ENCODE peak calls at places on chromosome 3, in five cellular contexts. R, A, E, M and I are unnamed samples.

GRCh38 chr3:138097192-138097829 is 18.1 kb downstream of the DZIP1L start:
- DNase-seq in R (no peak), M (no peak), A (no peak), E (no peak), I (no peak)

GRCh38 chr3:153440311-153440710 is 278.3 kb downstream of the RAP2B start:
- DNase-seq in M (no peak), A (no peak), E (no peak), R (no peak), I (no peak)

GRCh38 chr3:426056-426455 is 229.5 kb downstream of the CHL1 start:
- DNase-seq in A (no peak), E (no peak), R (no peak), M (no peak), I (peak)

GRCh38 chr3:9230596-9230995 is 18.9 kb downstream of the SRGAP3 start:
- DNase-seq in R (no peak), E (peak), M (no peak), A (no peak), I (no peak)

GRCh38 chr3:17605032-17605431 is 137.4 kb downstream of the TBC1D5 start:
- DNase-seq in R (no peak), A (no peak), E (no peak), M (no peak), I (peak)

GRCh38 chr3:108412351-108412750 is 98.0 kb downstream of the MYH15 start:
- DNase-seq in E (no peak), M (no peak), R (no peak), A (no peak), I (no peak)

GRCh38 chr3:119206611-119207511 is 33.5 kb downstream of the UPK1B start:
- DNase-seq in A (no peak), E (no peak), R (no peak), M (no peak), I (peak)

GRCh38 chr3:115336836-115337235 is 189.7 kb upstream of the ZBTB20 start:
- DNase-seq in R (no peak), E (no peak), A (no peak), M (no peak), I (peak)

GRCh38 chr3:152707314-152707713 is 127.6 kb upstream of the P2RY1 start:
- DNase-seq in M (no peak), R (no peak), E (no peak), A (no peak), I (no peak)

GRCh38 chr3:177657243-177657642 is 460.0 kb upstream of the TBL1XR1 start:
- DNase-seq in M (no peak), R (no peak), A (no peak), E (no peak), I (peak)

DNA sequence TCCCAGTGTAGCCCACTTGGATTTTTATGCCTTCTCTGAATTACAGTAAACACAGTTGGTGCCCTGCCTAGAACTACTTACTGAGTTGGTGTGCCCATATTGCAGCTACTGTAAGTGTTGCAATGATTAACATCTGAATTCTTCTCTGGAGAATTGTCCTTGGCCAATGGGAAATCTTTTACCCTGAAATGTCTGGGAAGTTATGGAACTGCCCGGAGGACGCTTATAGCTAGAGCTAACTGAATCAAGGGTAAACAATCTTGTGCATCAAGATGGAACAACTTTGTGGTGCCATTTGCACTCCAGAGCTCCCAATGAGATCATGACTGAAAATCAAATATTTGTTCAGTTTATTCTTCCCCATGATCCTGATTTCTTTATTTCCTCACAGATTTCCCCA is 246.7 kb upstream of the CBLB start:
- DNase-seq in M (no peak), R (no peak), E (no peak), A (no peak), I (no peak)
- H3K27ac ChIP-seq in M (no peak), R (no peak), E (no peak), A (no peak), I (no peak)

GRCh38 chr3:127767126-127767525 is 55.2 kb downstream of the MGLL start:
- DNase-seq in A (no peak), M (no peak), R (no peak), E (no peak), I (no peak)
- H3K27ac ChIP-seq in A (no peak), M (no peak), R (no peak), E (no peak), I (peak)

GRCh38 chr3:5567113-5567512 is 379.6 kb downstream of the EDEM1 start:
- DNase-seq in E (no peak), A (no peak), M (no peak), R (no peak), I (no peak)

GRCh38 chr3:5565026-5565425 is 377.5 kb downstream of the EDEM1 start:
- DNase-seq in E (no peak), A (no peak), R (no peak), M (no peak), I (no peak)

GRCh38 chr3:5563537-5564277 is 376.2 kb downstream of the EDEM1 start:
- DNase-seq in A (no peak), E (no peak), M (no peak), R (no peak), I (no peak)

GRCh38 chr3:5560199-5560598 is 372.7 kb downstream of the EDEM1 start:
- DNase-seq in R (no peak), A (no peak), M (no peak), E (no peak), I (no peak)

DNA sequence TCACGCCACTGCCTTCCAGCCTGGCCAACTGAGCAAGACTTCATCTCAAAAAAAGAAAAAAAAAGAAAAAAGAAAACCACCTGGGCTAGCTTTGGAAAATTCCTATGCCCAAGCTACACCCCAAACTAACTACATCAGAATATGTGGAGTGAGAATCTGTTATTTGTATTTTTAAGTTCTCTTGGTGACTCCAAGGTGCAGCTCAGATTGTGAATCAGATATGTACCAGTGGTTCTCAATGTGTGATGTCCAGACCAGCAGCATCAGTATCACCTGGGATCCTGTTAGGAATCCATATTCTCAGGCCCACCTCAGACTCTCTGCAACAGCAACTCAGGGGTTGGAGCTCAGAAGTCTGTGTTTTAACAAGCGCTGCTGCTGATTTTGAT is 376.8 kb downstream of the EDEM1 start:
- DNase-seq in E (no peak), R (no peak), A (no peak), M (no peak), I (no peak)
- H3K27ac ChIP-seq in E (no peak), R (no peak), A (no peak), M (no peak), I (no peak)

GRCh38 chr3:181695661-181696491 is 15.8 kb upstream of the SOX2 start:
- DNase-seq in R (no peak), A (no peak), M (no peak), E (no peak), I (no peak)

GRCh38 chr3:181696641-181697230 is 15.0 kb upstream of the SOX2 start:
- DNase-seq in M (no peak), R (no peak), A (no peak), E (no peak), I (no peak)

GRCh38 chr3:181700168-181701087 is 11.3 kb upstream of the SOX2 start:
- DNase-seq in M (peak), E (no peak), A (no peak), R (peak), I (no peak)

GRCh38 chr3:181698263-181698944 is 13.3 kb upstream of the SOX2 start:
- DNase-seq in E (no peak), A (no peak), M (no peak), R (no peak), I (no peak)

GRCh38 chr3:181699171-181699903 is 12.4 kb upstream of the SOX2 start:
- DNase-seq in A (no peak), R (no peak), E (no peak), M (no peak), I (no peak)
- H3K27ac ChIP-seq in A (no peak), R (no peak), E (no peak), M (no peak), I (peak)

DNA sequence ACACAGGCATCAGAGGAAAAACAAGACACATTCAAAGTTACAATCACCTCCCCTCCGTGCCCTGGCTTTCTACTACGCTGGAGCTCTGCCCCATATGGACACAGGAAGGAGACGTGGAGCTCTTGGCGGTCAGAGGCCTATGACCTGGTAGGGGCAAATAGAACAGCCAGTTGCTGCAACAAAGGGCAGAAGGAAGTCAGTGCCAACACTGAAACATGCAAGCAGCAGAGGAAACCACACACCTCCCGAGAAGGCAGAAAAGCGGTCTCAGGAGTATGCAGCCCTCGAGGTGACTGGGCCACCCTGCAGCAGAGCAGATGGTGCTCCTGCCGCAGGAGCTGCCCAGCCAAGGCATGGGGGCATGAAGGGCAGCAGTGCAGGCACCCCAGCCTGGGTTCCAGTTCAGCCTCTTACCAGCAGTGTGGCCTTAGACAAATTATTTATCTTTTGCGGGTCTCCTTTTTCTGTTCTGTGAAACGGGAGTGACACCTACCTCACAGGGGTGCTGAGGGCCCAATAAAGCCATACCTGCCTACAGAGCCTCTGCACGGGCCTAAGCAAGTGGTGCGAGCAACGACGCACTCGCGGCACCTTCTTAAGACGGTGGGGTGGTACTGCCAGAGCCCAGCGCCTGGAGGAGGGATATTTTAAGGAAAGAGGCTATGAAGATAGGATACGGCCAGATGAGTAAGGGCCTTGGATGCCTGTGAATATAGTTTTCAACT is 8.6 kb downstream of the ZXDC start:
- DNase-seq in M (no peak), E (peak), R (no peak), A (no peak), I (no peak)
- H3K27ac ChIP-seq in M (no peak), E (no peak), R (no peak), A (no peak), I (no peak)

GRCh38 chr3:55191911-55192787 is 264.3 kb upstream of the LRTM1 start:
- DNase-seq in M (no peak), R (no peak), E (no peak), A (no peak), I (no peak)

GRCh38 chr3:55189359-55189801 is 261.5 kb upstream of the LRTM1 start:
- DNase-seq in E (no peak), A (no peak), M (no peak), R (no peak), I (no peak)

GRCh38 chr3:55185380-55185779 is 257.5 kb upstream of the LRTM1 start:
- DNase-seq in R (no peak), A (no peak), M (no peak), E (no peak), I (no peak)

DNA sequence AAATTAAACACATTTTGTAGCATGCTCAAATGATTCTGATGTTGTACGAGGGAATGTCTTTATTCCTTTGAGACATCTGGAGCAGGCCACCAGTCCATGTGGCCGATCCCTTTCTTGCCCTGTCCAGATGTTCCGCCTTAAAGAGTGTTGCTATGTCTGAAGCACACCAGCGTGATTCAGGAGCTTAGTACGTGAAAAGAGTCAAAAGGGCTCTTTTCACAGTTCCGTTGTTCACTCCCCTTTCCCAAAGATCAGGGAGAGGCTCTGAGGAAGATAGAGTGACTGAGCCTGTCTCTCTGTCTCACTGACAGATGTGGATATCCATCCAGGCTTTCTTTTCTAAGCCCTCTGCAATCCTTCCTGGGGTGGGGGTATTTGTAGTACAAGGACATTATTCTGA is 262.4 kb upstream of the LRTM1 start:
- DNase-seq in E (no peak), A (no peak), M (no peak), R (no peak), I (no peak)
- H3K27ac ChIP-seq in E (no peak), A (no peak), M (no peak), R (no peak), I (no peak)

GRCh38 chr3:51992017-51992682 is 3.5 kb downstream of the RPL29 start:
- DNase-seq in E (no peak), A (no peak), R (no peak), M (no peak), I (no peak)
- H3K27ac ChIP-seq in E (no peak), A (no peak), R (no peak), M (no peak), I (no peak)

DNA sequence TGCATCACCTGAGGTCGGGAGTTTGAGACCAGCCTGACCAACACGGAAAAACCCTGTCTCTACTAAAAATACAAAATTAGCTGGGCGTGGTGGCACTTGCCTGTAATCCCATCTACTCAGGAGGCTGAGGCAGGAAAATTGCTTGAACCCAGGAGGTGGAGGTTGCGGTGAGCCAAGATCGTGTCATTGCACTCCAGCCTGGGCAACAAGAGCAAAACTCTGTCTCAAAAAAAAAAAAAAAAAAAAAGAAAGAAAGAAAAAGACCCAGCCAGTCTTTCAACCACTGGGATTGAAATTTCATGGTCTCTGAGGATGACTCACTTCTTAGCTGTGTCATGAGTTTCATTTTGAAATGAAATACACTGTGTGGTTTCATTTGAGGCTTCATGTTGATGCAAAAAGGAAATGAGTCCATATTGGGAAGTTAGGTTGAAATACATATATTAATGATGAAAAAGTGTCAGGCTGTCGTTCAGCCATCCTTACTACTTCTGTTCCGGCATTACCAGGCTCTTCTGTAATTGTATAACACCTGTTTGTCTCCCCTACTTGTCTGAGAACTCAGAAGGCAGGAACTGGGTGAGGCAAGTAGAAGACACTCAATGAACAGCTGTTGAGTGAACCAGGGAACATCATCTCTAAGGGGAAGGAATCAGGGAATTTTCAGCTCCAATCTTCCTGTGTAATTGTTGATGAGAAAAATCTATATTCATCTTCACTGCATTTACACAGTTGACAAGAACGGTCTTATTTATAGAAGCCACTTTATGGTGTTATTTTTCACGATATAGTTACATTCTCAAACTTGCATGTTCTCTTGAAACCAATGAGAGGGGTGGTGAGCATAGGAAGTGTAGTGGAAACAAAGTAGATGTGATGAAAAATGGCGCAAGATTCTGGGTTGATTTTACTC is 87.4 kb downstream of the NFKBIZ start:
- DNase-seq in M (peak), E (no peak), R (no peak), A (no peak), I (peak)
- H3K27ac ChIP-seq in M (no peak), E (no peak), R (no peak), A (no peak), I (peak)

GRCh38 chr3:129689036-129689435 is 82.6 kb upstream of the PLXND1 start:
- DNase-seq in A (no peak), M (no peak), R (no peak), E (no peak), I (no peak)

GRCh38 chr3:129690963-129691362 is 84.5 kb upstream of the PLXND1 start:
- DNase-seq in A (no peak), R (no peak), E (no peak), M (no peak), I (no peak)

GRCh38 chr3:129692743-129693142 is 86.3 kb upstream of the PLXND1 start:
- DNase-seq in M (no peak), R (no peak), A (no peak), E (no peak), I (no peak)

GRCh38 chr3:129688310-129688895 is 81.9 kb upstream of the PLXND1 start:
- DNase-seq in R (no peak), M (no peak), A (peak), E (peak), I (no peak)

GRCh38 chr3:129690406-129690805 is 83.9 kb upstream of the PLXND1 start:
- DNase-seq in M (peak), R (peak), A (no peak), E (no peak), I (peak)
- H3K27ac ChIP-seq in M (no peak), R (no peak), A (no peak), E (no peak), I (no peak)